ENCODE peak calls at places on chromosomes 16 and 17, in four cellular contexts. D is neural progenitor cell, H is fibroblast of lung, L is HAP-1. Z is an unnamed sample.

GRCh38 chr16:14569213-14569612 is 60.8 kb downstream of the PARN start:
- DNase-seq in D (no peak), H (no peak), L (no peak), Z (no peak)

GRCh38 chr17:17028059-17028877 is 14.0 kb upstream of the MPRIP start:
- DNase-seq in D (peak; percentile 89), H (peak; percentile 51), L (peak; percentile 95), Z (peak; percentile 84)

GRCh38 chr16:55775857-55776256 is 57.0 kb downstream of the CES1 start:
- DNase-seq in D (no peak), H (no peak), L (no peak), Z (no peak)

GRCh38 chr17:2975469-2975958 is 87.9 kb downstream of the OR1D5 start:
- DNase-seq in D (no peak), H (no peak), L (peak; percentile 27), Z (peak; percentile 66)

GRCh38 chr16:14186954-14187306 is 115.8 kb downstream of the MRTFB start:
- DNase-seq in D (no peak), H (no peak), L (no peak), Z (no peak)

GRCh38 chr17:48723555-48724239 is 712 bp downstream of the PRAC2 start:
- DNase-seq in D (peak; percentile 59), H (no peak), L (no peak), Z (peak; percentile 90)

GRCh38 chr17:9020824-9021157 is 519 bp upstream of the NTN1 start:
- DNase-seq in D (no peak), H (no peak), L (no peak), Z (no peak)

GRCh38 chr17:77456271-77456950 is 315.6 kb downstream of the SEC14L1 start:
- DNase-seq in D (no peak), H (no peak), L (no peak), Z (no peak)

GRCh38 chr17:10875411-10875810 is 37.5 kb upstream of the PIRT start:
- DNase-seq in D (peak; percentile 73), H (no peak), L (peak; percentile 33), Z (peak; percentile 26)

GRCh38 chr17:17091856-17092756 is 49.8 kb downstream of the MPRIP start:
- DNase-seq in D (peak; percentile 55), H (no peak), L (no peak), Z (no peak)

GRCh38 chr17:45098081-45098868 is 34.0 kb downstream of the PLCD3 start:
- DNase-seq in D (no peak), H (no peak), L (no peak), Z (no peak)

GRCh38 chr16:71441348-71441781 is 489 bp downstream of the TLE7 start:
- DNase-seq in D (no peak), H (no peak), L (peak; percentile 24), Z (no peak)

DNA sequence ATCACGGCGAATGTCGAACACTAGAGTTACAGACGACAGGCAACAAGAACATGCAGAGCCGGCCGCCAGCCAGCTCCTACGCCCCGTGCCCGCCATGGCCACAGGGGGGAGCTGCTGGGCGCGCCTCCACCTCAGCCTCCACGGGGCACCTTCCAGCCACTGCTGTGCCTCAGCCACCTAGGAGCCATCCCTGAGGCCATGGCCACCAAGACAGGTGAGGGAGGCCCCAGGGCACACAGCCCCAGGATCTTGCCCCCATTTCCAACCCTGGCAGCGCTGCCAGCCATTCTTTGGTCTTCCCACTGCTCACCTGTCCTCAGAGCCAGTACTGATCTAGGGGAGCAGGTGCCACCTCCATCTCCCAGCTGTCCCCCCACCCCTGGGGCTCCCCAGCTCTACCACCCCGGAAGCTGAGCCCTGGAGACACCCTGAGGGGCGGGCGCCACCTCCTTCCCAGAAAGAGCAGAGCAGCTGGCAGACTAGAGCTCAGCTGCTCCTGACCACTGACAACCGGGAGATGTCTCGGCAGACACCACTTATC is 11.8 kb downstream of the GNPTG start:
- DNase-seq in D (peak; percentile 72), H (peak; percentile 16), L (peak; percentile 75), Z (no peak)
- H3K36me3 ChIP-seq in D (no peaks in the 10 kb centered on the region), H (peaks cover 24% of the 10 kb centered on the region), L (peaks cover 55% of the 10 kb centered on the region), Z (peaks cover 72% of the 10 kb centered on the region)

GRCh38 chr17:33509331-33509730 is 216.2 kb upstream of the ASIC2 start:
- DNase-seq in D (no peak), H (no peak), L (no peak), Z (no peak)
- H3K4me3 ChIP-seq in D (no peak overlapping the region), H (no peak overlapping the region), L (no peak overlapping the region), Z (no peak overlapping the region)

GRCh38 chr16:89137666-89138512 is 33.7 kb upstream of the CDH15 start:
- DNase-seq in D (no peak), H (no peak), L (no peak), Z (no peak)
- H3K36me3 ChIP-seq in D (no peaks in the 10 kb centered on the region), H (peaks cover 13% of the 10 kb centered on the region), L (peaks cover 9% of the 10 kb centered on the region), Z (no peaks in the 10 kb centered on the region)

GRCh38 chr16:53836680-53837079 is 132.7 kb downstream of the FTO start:
- DNase-seq in D (no peak), H (no peak), L (no peak), Z (no peak)
- H3K4me3 ChIP-seq in D (no peak overlapping the region), H (no peak overlapping the region), L (no peak overlapping the region), Z (no peak overlapping the region)

DNA sequence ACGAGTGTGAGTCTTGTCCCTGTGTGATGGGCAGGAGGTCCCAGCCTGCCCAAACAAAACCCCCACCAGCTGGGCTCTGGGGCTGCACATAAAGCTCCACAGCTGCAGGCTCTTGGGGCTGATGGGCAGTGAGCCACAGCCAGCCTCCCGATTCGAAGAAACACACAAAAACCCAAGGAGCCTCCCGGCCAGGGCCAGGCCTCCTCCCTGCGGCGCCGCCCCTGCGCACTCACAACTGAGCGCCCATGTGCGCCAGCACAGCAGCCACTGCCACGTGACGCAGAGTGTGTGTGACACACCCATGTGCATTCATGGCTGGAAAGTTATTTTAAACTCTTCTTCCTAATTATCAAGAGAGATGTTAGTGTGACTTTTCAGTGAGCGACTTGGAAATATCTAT is 30.6 kb upstream of the FAAP100 start:
- DNase-seq in D (no peak), H (no peak), L (no peak), Z (no peak)
- H3K36me3 ChIP-seq in D (no peaks in the 10 kb centered on the region), H (peaks cover 18% of the 10 kb centered on the region), L (peaks cover 54% of the 10 kb centered on the region), Z (peaks cover 91% of the 10 kb centered on the region)

GRCh38 chr16:66521227-66521626 is 28.7 kb downstream of the TK2 start:
- DNase-seq in D (no peak), H (no peak), L (no peak), Z (no peak)
- H3K4me3 ChIP-seq in D (no peak overlapping the region), H (no peak overlapping the region), L (no peak overlapping the region), Z (no peak overlapping the region)

DNA sequence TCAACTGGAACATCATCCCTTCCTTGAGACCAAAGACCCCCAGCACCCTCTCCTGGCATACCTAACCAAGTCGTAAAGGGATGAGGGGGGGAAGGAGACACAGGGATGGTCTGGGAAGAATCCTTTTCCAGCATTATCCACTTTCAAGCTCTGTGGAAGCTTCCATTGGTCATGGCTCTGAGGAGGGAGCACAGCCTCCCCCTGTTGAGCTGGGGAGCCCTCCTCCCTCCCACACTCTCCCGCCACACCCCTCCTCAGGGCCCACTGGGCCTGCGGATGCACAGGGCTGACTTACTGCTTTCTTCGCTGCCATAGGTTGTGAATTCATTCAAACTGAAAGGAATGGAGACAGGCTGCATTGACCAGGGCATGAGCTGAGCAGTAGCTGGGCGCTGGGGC is 12.4 kb downstream of the CSF3 start:
- DNase-seq in D (no peak), H (no peak), L (no peak), Z (no peak)
- H3K36me3 ChIP-seq in D (no peaks in the 10 kb centered on the region), H (peaks cover 31% of the 10 kb centered on the region), L (peaks cover 70% of the 10 kb centered on the region), Z (peaks cover 79% of the 10 kb centered on the region)

GRCh38 chr16:2150418-2151187 is 2.2 kb downstream of the RAB26 start:
- DNase-seq in D (peak; percentile 44), H (peak; percentile 56), L (peak; percentile 81), Z (peak; percentile 93)
- H3K4me3 ChIP-seq in D (peak overlapping the region; percentile 70), H (no peak overlapping the region), L (peak overlapping the region; percentile 100), Z (no peak overlapping the region)

Z was measured in MG63.